ENCODE peak calls at places on chromosomes 12 and 14, in eight cellular contexts. R is NCI-H345; G is WTC11; H is activated CD4-positive, alpha-beta T cell treated with anti-CD3 and anti-CD28 coated beads, Interleukin-2, amount 50 U/mL, for 24 hours; S is non-pigmented ciliary epithelial cell; P is neuronal stem cell; Q is ACHN; K is T-helper 1 cell. J is an unnamed sample.

GRCh38 chr12:1481326-1481725 is 113.1 kb downstream of the FBXL14 start:
- DNase-seq in K (no peak), P (no peak), Q (no peak), R (no peak), H (no peak), S (no peak), G (no peak), J (no peak)

GRCh38 chr12:59041241-59042121 is 121.2 kb upstream of the LRIG3 start:
- DNase-seq in G (no peak), Q (peak), P (no peak), K (no peak), S (peak), H (no peak), R (no peak), J (peak)

GRCh38 chr14:90274808-90275454 is 18.6 kb downstream of the PSMC1 start:
- DNase-seq in H (peak), R (no peak), G (no peak), Q (no peak), P (no peak), K (no peak), S (peak), J (peak)

GRCh38 chr12:87413784-87414183 is 615.4 kb downstream of the C12orf50 start:
- DNase-seq in R (no peak), H (no peak), G (no peak), S (peak), K (no peak), P (no peak), Q (no peak), J (peak)

GRCh38 chr12:50338920-50339319 is 55.6 kb upstream of the LIMA1 start:
- DNase-seq in Q (no peak), P (no peak), G (no peak), H (no peak), R (no peak), K (no peak), S (no peak), J (no peak)

GRCh38 chr12:2634481-2634880 is 160.3 kb upstream of the FKBP4 start:
- DNase-seq in G (no peak), R (no peak), K (no peak), S (no peak), Q (no peak), P (no peak), H (no peak), J (peak)

GRCh38 chr12:138898-139534 is 72.4 kb downstream of the IQSEC3 start:
- DNase-seq in Q (no peak), K (no peak), S (peak), P (no peak), H (no peak), G (peak), R (no peak), J (no peak)

GRCh38 chr12:22115711-22116110 is 69.7 kb downstream of the CMAS start:
- DNase-seq in H (no peak), Q (no peak), G (no peak), S (no peak), K (no peak), R (no peak), P (no peak), J (no peak)

GRCh38 chr12:16473610-16474326 is 126.3 kb downstream of the MGST1 start:
- DNase-seq in G (no peak), H (no peak), K (no peak), P (no peak), R (peak), Q (no peak), S (no peak), J (no peak)

GRCh38 chr12:104288635-104289258 is 14.8 kb upstream of the EID3 start:
- DNase-seq in G (peak), P (peak), R (peak), H (peak), S (no peak), Q (peak), K (peak), J (peak)

GRCh38 chr14:32757568-32757967 is 181.1 kb upstream of the NPAS3 start:
- DNase-seq in G (no peak), R (no peak), P (no peak), K (no peak), H (no peak), S (no peak), Q (no peak), J (no peak)

GRCh38 chr14:29687071-29687765 is 240.4 kb downstream of the PRKD1 start:
- DNase-seq in H (no peak), P (no peak), G (no peak), R (no peak), Q (no peak), K (no peak), S (no peak), J (no peak)

GRCh38 chr12:77049767-77050353 is 15.5 kb downstream of the E2F7 start:
- DNase-seq in R (peak), S (no peak), H (peak), P (peak), Q (peak), G (no peak), K (no peak), J (peak)

GRCh38 chr12:111728795-111729194 is 37.9 kb upstream of the ALDH2 start:
- DNase-seq in H (no peak), S (no peak), R (no peak), K (no peak), Q (no peak), G (no peak), P (no peak), J (no peak)

GRCh38 chr14:69719501-69719951 is 47.4 kb upstream of the SRSF5 start:
- DNase-seq in K (no peak), G (peak), S (peak), H (no peak), P (no peak), R (no peak), Q (peak), J (peak)